ENCODE peak calls at places on chromosomes 13 and 19, in nine cellular contexts. One of them, this sample, is unnamed.

GRCh38 chr13:22562116-22562515 is 618.7 kb upstream of the SGCG start:
- DNase-seq in T1000: no peak
- DNase-seq in A549: no peak
- DNase-seq in nucleus accumbens: no peak
- DNase-seq in HS-5: no peak
- DNase-seq in H9: no peak
- DNase-seq in activated T-helper 1 cell treated with anti-CD3 and anti-CD28 coated beads, Interleukin-12 subunit alpha, Interleukin-12 subunit beta, Interleukin-2, Interleukin-4 antibody, amounts not matched to agents 30 ng/mL and 10 ng/mL and 1 ng/mL, durations not matched to agents 14 hours and 24 hours and 36 hours: no peak
- DNase-seq in stimulated activated CD4-positive, alpha-beta T cell treated with anti-CD3 and anti-CD28 coated beads, TNF-alpha, amount 100 ng/mL, for 48 hours: no peak
- DNase-seq in OCI-LY7: no peak
- DNase-seq in this sample: no peak

GRCh38 chr19:34188388-34188787 is 16.1 kb downstream of the LSM14A start:
- DNase-seq in A549: no peak
- DNase-seq in T1000: no peak
- DNase-seq in stimulated activated CD4-positive, alpha-beta T cell treated with anti-CD3 and anti-CD28 coated beads, TNF-alpha, amount 100 ng/mL, for 48 hours: no peak
- DNase-seq in HS-5: no peak
- DNase-seq in activated T-helper 1 cell treated with anti-CD3 and anti-CD28 coated beads, Interleukin-12 subunit alpha, Interleukin-12 subunit beta, Interleukin-2, Interleukin-4 antibody, amounts not matched to agents 30 ng/mL and 10 ng/mL and 1 ng/mL, durations not matched to agents 14 hours and 24 hours and 36 hours: no peak
- DNase-seq in OCI-LY7: no peak
- DNase-seq in H9: no peak
- DNase-seq in nucleus accumbens: no peak
- DNase-seq in this sample: no peak

GRCh38 chr19:52307275-52307674 is 10.3 kb downstream of the ZNF480 start:
- DNase-seq in activated T-helper 1 cell treated with anti-CD3 and anti-CD28 coated beads, Interleukin-12 subunit alpha, Interleukin-12 subunit beta, Interleukin-2, Interleukin-4 antibody, amounts not matched to agents 30 ng/mL and 10 ng/mL and 1 ng/mL, durations not matched to agents 14 hours and 24 hours and 36 hours: no peak
- DNase-seq in H9: peak
- DNase-seq in OCI-LY7: peak
- DNase-seq in A549: no peak
- DNase-seq in HS-5: no peak
- DNase-seq in stimulated activated CD4-positive, alpha-beta T cell treated with anti-CD3 and anti-CD28 coated beads, TNF-alpha, amount 100 ng/mL, for 48 hours: no peak
- DNase-seq in nucleus accumbens: no peak
- DNase-seq in T1000: no peak
- DNase-seq in this sample: no peak

GRCh38 chr19:35777411-35777841 is 2.1 kb downstream of the ARHGAP33 start:
- DNase-seq in stimulated activated CD4-positive, alpha-beta T cell treated with anti-CD3 and anti-CD28 coated beads, TNF-alpha, amount 100 ng/mL, for 48 hours: no peak
- DNase-seq in nucleus accumbens: peak
- DNase-seq in activated T-helper 1 cell treated with anti-CD3 and anti-CD28 coated beads, Interleukin-12 subunit alpha, Interleukin-12 subunit beta, Interleukin-2, Interleukin-4 antibody, amounts not matched to agents 30 ng/mL and 10 ng/mL and 1 ng/mL, durations not matched to agents 14 hours and 24 hours and 36 hours: no peak
- DNase-seq in A549: no peak
- DNase-seq in H9: peak
- DNase-seq in T1000: no peak
- DNase-seq in OCI-LY7: no peak
- DNase-seq in HS-5: no peak
- DNase-seq in this sample: no peak

GRCh38 chr19:11288349-11288748 is 7.6 kb upstream of the TSPAN16 start:
- DNase-seq in A549: peak
- DNase-seq in stimulated activated CD4-positive, alpha-beta T cell treated with anti-CD3 and anti-CD28 coated beads, TNF-alpha, amount 100 ng/mL, for 48 hours: no peak
- DNase-seq in H9: no peak
- DNase-seq in HS-5: no peak
- DNase-seq in nucleus accumbens: no peak
- DNase-seq in T1000: no peak
- DNase-seq in OCI-LY7: no peak
- DNase-seq in activated T-helper 1 cell treated with anti-CD3 and anti-CD28 coated beads, Interleukin-12 subunit alpha, Interleukin-12 subunit beta, Interleukin-2, Interleukin-4 antibody, amounts not matched to agents 30 ng/mL and 10 ng/mL and 1 ng/mL, durations not matched to agents 14 hours and 24 hours and 36 hours: no peak
- DNase-seq in this sample: no peak

GRCh38 chr13:110312669-110313031 is 5.6 kb downstream of the COL4A2 start:
- DNase-seq in OCI-LY7: no peak
- DNase-seq in T1000: peak
- DNase-seq in stimulated activated CD4-positive, alpha-beta T cell treated with anti-CD3 and anti-CD28 coated beads, TNF-alpha, amount 100 ng/mL, for 48 hours: no peak
- DNase-seq in activated T-helper 1 cell treated with anti-CD3 and anti-CD28 coated beads, Interleukin-12 subunit alpha, Interleukin-12 subunit beta, Interleukin-2, Interleukin-4 antibody, amounts not matched to agents 30 ng/mL and 10 ng/mL and 1 ng/mL, durations not matched to agents 14 hours and 24 hours and 36 hours: no peak
- DNase-seq in H9: peak
- DNase-seq in A549: no peak
- DNase-seq in nucleus accumbens: no peak
- DNase-seq in HS-5: no peak
- DNase-seq in this sample: peak

GRCh38 chr13:31987535-31988170 is 43.9 kb upstream of the FRY start:
- DNase-seq in activated T-helper 1 cell treated with anti-CD3 and anti-CD28 coated beads, Interleukin-12 subunit alpha, Interleukin-12 subunit beta, Interleukin-2, Interleukin-4 antibody, amounts not matched to agents 30 ng/mL and 10 ng/mL and 1 ng/mL, durations not matched to agents 14 hours and 24 hours and 36 hours: no peak
- DNase-seq in A549: no peak
- DNase-seq in T1000: no peak
- DNase-seq in HS-5: no peak
- DNase-seq in OCI-LY7: no peak
- DNase-seq in H9: no peak
- DNase-seq in nucleus accumbens: no peak
- DNase-seq in stimulated activated CD4-positive, alpha-beta T cell treated with anti-CD3 and anti-CD28 coated beads, TNF-alpha, amount 100 ng/mL, for 48 hours: no peak
- DNase-seq in this sample: no peak

GRCh38 chr13:41401371-41401770 is 56.0 kb upstream of the RGCC start:
- DNase-seq in T1000: no peak
- DNase-seq in H9: peak
- DNase-seq in nucleus accumbens: no peak
- DNase-seq in activated T-helper 1 cell treated with anti-CD3 and anti-CD28 coated beads, Interleukin-12 subunit alpha, Interleukin-12 subunit beta, Interleukin-2, Interleukin-4 antibody, amounts not matched to agents 30 ng/mL and 10 ng/mL and 1 ng/mL, durations not matched to agents 14 hours and 24 hours and 36 hours: no peak
- DNase-seq in HS-5: no peak
- DNase-seq in stimulated activated CD4-positive, alpha-beta T cell treated with anti-CD3 and anti-CD28 coated beads, TNF-alpha, amount 100 ng/mL, for 48 hours: no peak
- DNase-seq in A549: no peak
- DNase-seq in OCI-LY7: peak
- DNase-seq in this sample: no peak

GRCh38 chr13:94239135-94239534 is 240.3 kb downstream of the DCT start:
- DNase-seq in stimulated activated CD4-positive, alpha-beta T cell treated with anti-CD3 and anti-CD28 coated beads, TNF-alpha, amount 100 ng/mL, for 48 hours: no peak
- DNase-seq in H9: no peak
- DNase-seq in OCI-LY7: no peak
- DNase-seq in A549: no peak
- DNase-seq in nucleus accumbens: no peak
- DNase-seq in HS-5: no peak
- DNase-seq in activated T-helper 1 cell treated with anti-CD3 and anti-CD28 coated beads, Interleukin-12 subunit alpha, Interleukin-12 subunit beta, Interleukin-2, Interleukin-4 antibody, amounts not matched to agents 30 ng/mL and 10 ng/mL and 1 ng/mL, durations not matched to agents 14 hours and 24 hours and 36 hours: no peak
- DNase-seq in T1000: no peak
- DNase-seq in this sample: no peak

GRCh38 chr19:28697308-28697707 is 515.6 kb downstream of the UQCRFS1 start:
- DNase-seq in nucleus accumbens: no peak
- DNase-seq in activated T-helper 1 cell treated with anti-CD3 and anti-CD28 coated beads, Interleukin-12 subunit alpha, Interleukin-12 subunit beta, Interleukin-2, Interleukin-4 antibody, amounts not matched to agents 30 ng/mL and 10 ng/mL and 1 ng/mL, durations not matched to agents 14 hours and 24 hours and 36 hours: no peak
- DNase-seq in H9: no peak
- DNase-seq in stimulated activated CD4-positive, alpha-beta T cell treated with anti-CD3 and anti-CD28 coated beads, TNF-alpha, amount 100 ng/mL, for 48 hours: no peak
- DNase-seq in OCI-LY7: no peak
- DNase-seq in HS-5: no peak
- DNase-seq in T1000: no peak
- DNase-seq in A549: no peak
- DNase-seq in this sample: no peak

GRCh38 chr13:97913206-97913605 is 40.3 kb upstream of the IPO5 start:
- DNase-seq in activated T-helper 1 cell treated with anti-CD3 and anti-CD28 coated beads, Interleukin-12 subunit alpha, Interleukin-12 subunit beta, Interleukin-2, Interleukin-4 antibody, amounts not matched to agents 30 ng/mL and 10 ng/mL and 1 ng/mL, durations not matched to agents 14 hours and 24 hours and 36 hours: no peak
- DNase-seq in H9: no peak
- DNase-seq in T1000: no peak
- DNase-seq in OCI-LY7: no peak
- DNase-seq in stimulated activated CD4-positive, alpha-beta T cell treated with anti-CD3 and anti-CD28 coated beads, TNF-alpha, amount 100 ng/mL, for 48 hours: no peak
- DNase-seq in A549: no peak
- DNase-seq in HS-5: no peak
- DNase-seq in nucleus accumbens: no peak
- DNase-seq in this sample: no peak

GRCh38 chr19:35002037-35002535 is 2.0 kb downstream of the GRAMD1A start:
- DNase-seq in A549: no peak
- DNase-seq in T1000: no peak
- DNase-seq in activated T-helper 1 cell treated with anti-CD3 and anti-CD28 coated beads, Interleukin-12 subunit alpha, Interleukin-12 subunit beta, Interleukin-2, Interleukin-4 antibody, amounts not matched to agents 30 ng/mL and 10 ng/mL and 1 ng/mL, durations not matched to agents 14 hours and 24 hours and 36 hours: no peak
- DNase-seq in H9: no peak
- DNase-seq in OCI-LY7: no peak
- DNase-seq in HS-5: no peak
- DNase-seq in nucleus accumbens: no peak
- DNase-seq in stimulated activated CD4-positive, alpha-beta T cell treated with anti-CD3 and anti-CD28 coated beads, TNF-alpha, amount 100 ng/mL, for 48 hours: no peak
- DNase-seq in this sample: no peak

GRCh38 chr13:112687836-112688559 is 1.8 kb upstream of the ATP11A start:
- DNase-seq in A549: no peak
- DNase-seq in H9: peak
- DNase-seq in OCI-LY7: no peak
- DNase-seq in T1000: no peak
- DNase-seq in activated T-helper 1 cell treated with anti-CD3 and anti-CD28 coated beads, Interleukin-12 subunit alpha, Interleukin-12 subunit beta, Interleukin-2, Interleukin-4 antibody, amounts not matched to agents 30 ng/mL and 10 ng/mL and 1 ng/mL, durations not matched to agents 14 hours and 24 hours and 36 hours: no peak
- DNase-seq in HS-5: no peak
- DNase-seq in stimulated activated CD4-positive, alpha-beta T cell treated with anti-CD3 and anti-CD28 coated beads, TNF-alpha, amount 100 ng/mL, for 48 hours: no peak
- DNase-seq in nucleus accumbens: no peak
- DNase-seq in this sample: no peak

GRCh38 chr13:41546372-41547252 is 89.3 kb downstream of the RGCC start:
- DNase-seq in HS-5: peak
- DNase-seq in nucleus accumbens: peak
- DNase-seq in stimulated activated CD4-positive, alpha-beta T cell treated with anti-CD3 and anti-CD28 coated beads, TNF-alpha, amount 100 ng/mL, for 48 hours: no peak
- DNase-seq in A549: no peak
- DNase-seq in OCI-LY7: no peak
- DNase-seq in H9: no peak
- DNase-seq in T1000: peak
- DNase-seq in activated T-helper 1 cell treated with anti-CD3 and anti-CD28 coated beads, Interleukin-12 subunit alpha, Interleukin-12 subunit beta, Interleukin-2, Interleukin-4 antibody, amounts not matched to agents 30 ng/mL and 10 ng/mL and 1 ng/mL, durations not matched to agents 14 hours and 24 hours and 36 hours: no peak
- DNase-seq in this sample: peak

GRCh38 chr19:582497-583197 is 7.0 kb upstream of the HCN2 start:
- DNase-seq in stimulated activated CD4-positive, alpha-beta T cell treated with anti-CD3 and anti-CD28 coated beads, TNF-alpha, amount 100 ng/mL, for 48 hours: no peak
- DNase-seq in OCI-LY7: no peak
- DNase-seq in H9: peak
- DNase-seq in nucleus accumbens: no peak
- DNase-seq in A549: no peak
- DNase-seq in T1000: peak
- DNase-seq in activated T-helper 1 cell treated with anti-CD3 and anti-CD28 coated beads, Interleukin-12 subunit alpha, Interleukin-12 subunit beta, Interleukin-2, Interleukin-4 antibody, amounts not matched to agents 30 ng/mL and 10 ng/mL and 1 ng/mL, durations not matched to agents 14 hours and 24 hours and 36 hours: no peak
- DNase-seq in HS-5: no peak
- DNase-seq in this sample: no peak

GRCh38 chr13:88376762-88377388 is 705.7 kb downstream of the SLITRK5 start:
- DNase-seq in OCI-LY7: no peak
- DNase-seq in nucleus accumbens: no peak
- DNase-seq in H9: no peak
- DNase-seq in activated T-helper 1 cell treated with anti-CD3 and anti-CD28 coated beads, Interleukin-12 subunit alpha, Interleukin-12 subunit beta, Interleukin-2, Interleukin-4 antibody, amounts not matched to agents 30 ng/mL and 10 ng/mL and 1 ng/mL, durations not matched to agents 14 hours and 24 hours and 36 hours: no peak
- DNase-seq in HS-5: no peak
- DNase-seq in T1000: no peak
- DNase-seq in stimulated activated CD4-positive, alpha-beta T cell treated with anti-CD3 and anti-CD28 coated beads, TNF-alpha, amount 100 ng/mL, for 48 hours: no peak
- DNase-seq in A549: no peak
- DNase-seq in this sample: no peak

GRCh38 chr19:50434525-50434924 is 1.8 kb downstream of the MYBPC2 start:
- DNase-seq in T1000: no peak
- DNase-seq in HS-5: no peak
- DNase-seq in activated T-helper 1 cell treated with anti-CD3 and anti-CD28 coated beads, Interleukin-12 subunit alpha, Interleukin-12 subunit beta, Interleukin-2, Interleukin-4 antibody, amounts not matched to agents 30 ng/mL and 10 ng/mL and 1 ng/mL, durations not matched to agents 14 hours and 24 hours and 36 hours: no peak
- DNase-seq in stimulated activated CD4-positive, alpha-beta T cell treated with anti-CD3 and anti-CD28 coated beads, TNF-alpha, amount 100 ng/mL, for 48 hours: no peak
- DNase-seq in A549: no peak
- DNase-seq in OCI-LY7: peak
- DNase-seq in H9: no peak
- DNase-seq in nucleus accumbens: no peak
- DNase-seq in this sample: no peak

GRCh38 chr19:46040952-46041500 is at the start of gene IGFL4:
- DNase-seq in activated T-helper 1 cell treated with anti-CD3 and anti-CD28 coated beads, Interleukin-12 subunit alpha, Interleukin-12 subunit beta, Interleukin-2, Interleukin-4 antibody, amounts not matched to agents 30 ng/mL and 10 ng/mL and 1 ng/mL, durations not matched to agents 14 hours and 24 hours and 36 hours: no peak
- DNase-seq in OCI-LY7: no peak
- DNase-seq in HS-5: no peak
- DNase-seq in stimulated activated CD4-positive, alpha-beta T cell treated with anti-CD3 and anti-CD28 coated beads, TNF-alpha, amount 100 ng/mL, for 48 hours: no peak
- DNase-seq in nucleus accumbens: no peak
- DNase-seq in A549: no peak
- DNase-seq in T1000: no peak
- DNase-seq in H9: no peak
- DNase-seq in this sample: no peak

GRCh38 chr13:113119166-113119821 is 3.3 kb upstream of the F10 start:
- DNase-seq in H9: no peak
- DNase-seq in A549: no peak
- DNase-seq in activated T-helper 1 cell treated with anti-CD3 and anti-CD28 coated beads, Interleukin-12 subunit alpha, Interleukin-12 subunit beta, Interleukin-2, Interleukin-4 antibody, amounts not matched to agents 30 ng/mL and 10 ng/mL and 1 ng/mL, durations not matched to agents 14 hours and 24 hours and 36 hours: no peak
- DNase-seq in stimulated activated CD4-positive, alpha-beta T cell treated with anti-CD3 and anti-CD28 coated beads, TNF-alpha, amount 100 ng/mL, for 48 hours: no peak
- DNase-seq in nucleus accumbens: no peak
- DNase-seq in OCI-LY7: no peak
- DNase-seq in HS-5: no peak
- DNase-seq in T1000: no peak
- DNase-seq in this sample: no peak

GRCh38 chr19:17244618-17245534 is 843 bp downstream of the NR2F6 start:
- DNase-seq in OCI-LY7: peak
- DNase-seq in H9: no peak
- DNase-seq in T1000: no peak
- DNase-seq in stimulated activated CD4-positive, alpha-beta T cell treated with anti-CD3 and anti-CD28 coated beads, TNF-alpha, amount 100 ng/mL, for 48 hours: no peak
- DNase-seq in A549: no peak
- DNase-seq in nucleus accumbens: no peak
- DNase-seq in activated T-helper 1 cell treated with anti-CD3 and anti-CD28 coated beads, Interleukin-12 subunit alpha, Interleukin-12 subunit beta, Interleukin-2, Interleukin-4 antibody, amounts not matched to agents 30 ng/mL and 10 ng/mL and 1 ng/mL, durations not matched to agents 14 hours and 24 hours and 36 hours: no peak
- DNase-seq in HS-5: no peak
- DNase-seq in this sample: no peak

GRCh38 chr13:31909889-31910551 is 121.6 kb upstream of the FRY start:
- DNase-seq in A549: peak
- DNase-seq in stimulated activated CD4-positive, alpha-beta T cell treated with anti-CD3 and anti-CD28 coated beads, TNF-alpha, amount 100 ng/mL, for 48 hours: no peak
- DNase-seq in nucleus accumbens: no peak
- DNase-seq in OCI-LY7: peak
- DNase-seq in T1000: peak
- DNase-seq in H9: no peak
- DNase-seq in activated T-helper 1 cell treated with anti-CD3 and anti-CD28 coated beads, Interleukin-12 subunit alpha, Interleukin-12 subunit beta, Interleukin-2, Interleukin-4 antibody, amounts not matched to agents 30 ng/mL and 10 ng/mL and 1 ng/mL, durations not matched to agents 14 hours and 24 hours and 36 hours: peak
- DNase-seq in HS-5: peak
- DNase-seq in this sample: no peak

GRCh38 chr19:47075941-47076340 is 27.5 kb upstream of the TMEM160 start:
- DNase-seq in nucleus accumbens: no peak
- DNase-seq in OCI-LY7: no peak
- DNase-seq in H9: no peak
- DNase-seq in stimulated activated CD4-positive, alpha-beta T cell treated with anti-CD3 and anti-CD28 coated beads, TNF-alpha, amount 100 ng/mL, for 48 hours: no peak
- DNase-seq in HS-5: no peak
- DNase-seq in T1000: no peak
- DNase-seq in A549: no peak
- DNase-seq in activated T-helper 1 cell treated with anti-CD3 and anti-CD28 coated beads, Interleukin-12 subunit alpha, Interleukin-12 subunit beta, Interleukin-2, Interleukin-4 antibody, amounts not matched to agents 30 ng/mL and 10 ng/mL and 1 ng/mL, durations not matched to agents 14 hours and 24 hours and 36 hours: no peak
- DNase-seq in this sample: no peak

GRCh38 chr19:58338825-58339558 is 12.2 kb downstream of the ZSCAN22 start:
- DNase-seq in stimulated activated CD4-positive, alpha-beta T cell treated with anti-CD3 and anti-CD28 coated beads, TNF-alpha, amount 100 ng/mL, for 48 hours: no peak
- DNase-seq in OCI-LY7: no peak
- DNase-seq in H9: peak
- DNase-seq in HS-5: no peak
- DNase-seq in T1000: no peak
- DNase-seq in activated T-helper 1 cell treated with anti-CD3 and anti-CD28 coated beads, Interleukin-12 subunit alpha, Interleukin-12 subunit beta, Interleukin-2, Interleukin-4 antibody, amounts not matched to agents 30 ng/mL and 10 ng/mL and 1 ng/mL, durations not matched to agents 14 hours and 24 hours and 36 hours: no peak
- DNase-seq in nucleus accumbens: no peak
- DNase-seq in A549: no peak
- DNase-seq in this sample: no peak

GRCh38 chr13:76764429-76764828 is 121.8 kb downstream of the KCTD12 start:
- DNase-seq in activated T-helper 1 cell treated with anti-CD3 and anti-CD28 coated beads, Interleukin-12 subunit alpha, Interleukin-12 subunit beta, Interleukin-2, Interleukin-4 antibody, amounts not matched to agents 30 ng/mL and 10 ng/mL and 1 ng/mL, durations not matched to agents 14 hours and 24 hours and 36 hours: no peak
- DNase-seq in HS-5: no peak
- DNase-seq in OCI-LY7: no peak
- DNase-seq in A549: no peak
- DNase-seq in stimulated activated CD4-positive, alpha-beta T cell treated with anti-CD3 and anti-CD28 coated beads, TNF-alpha, amount 100 ng/mL, for 48 hours: no peak
- DNase-seq in nucleus accumbens: no peak
- DNase-seq in T1000: no peak
- DNase-seq in H9: no peak
- DNase-seq in this sample: no peak